ENCODE peak calls at places on chromosomes 3 and 15, in seven cellular contexts. Y is K562, N is fibroblast of lung, E is SK-N-MC, C is mammary epithelial cell, Z is PC-9, I is GM23248. Q is an unnamed sample.

GRCh38 chr3:156608601-156609000 is 53.7 kb upstream of the SSR3 start:
- DNase-seq in C (no peak), N (no peak), E (no peak), I (no peak), Y (no peak), Z (no peak), Q (peak; percentile 59)

GRCh38 chr3:184808021-184808420 is 3.9 kb upstream of the VPS8 start:
- DNase-seq in I (no peak), N (no peak), E (no peak), C (no peak), Y (no peak), Z (no peak), Q (peak; percentile 33)

GRCh38 chr3:87755852-87756251 is 303.0 kb downstream of the CGGBP1 start:
- DNase-seq in Z (no peak), I (no peak), E (no peak), Y (no peak), C (no peak), N (no peak), Q (no peak)

GRCh38 chr3:31861839-31862238 is 119.2 kb downstream of the OSBPL10 start:
- DNase-seq in Y (no peak), E (no peak), Z (no peak), N (no peak), I (no peak), C (no peak), Q (no peak)

GRCh38 chr3:152267831-152268500 is 763 bp upstream of the MBNL1 start:
- DNase-seq in I (peak; percentile 57), C (no peak), E (no peak), Z (no peak), Y (no peak), N (peak; percentile 31), Q (no peak)

GRCh38 chr15:55360256-55360655 is 41.2 kb downstream of the PIGB start:
- DNase-seq in Y (no peak), E (no peak), I (no peak), Z (no peak), N (no peak), C (no peak), Q (no peak)

GRCh38 chr3:61650276-61650675 is 88.9 kb downstream of the PTPRG start:
- DNase-seq in Z (no peak), C (peak; percentile 70), N (peak; percentile 93), E (no peak), I (peak; percentile 92), Y (no peak), Q (no peak)

GRCh38 chr3:173411288-173412064 is 13.9 kb downstream of the NLGN1 start:
- DNase-seq in N (peak; percentile 49), E (peak; percentile 72), Z (peak; percentile 35), I (peak; percentile 81), Y (no peak), C (peak; percentile 1), Q (peak; percentile 52)

GRCh38 chr3:53721187-53721946 is 124.9 kb downstream of the CHDH start:
- DNase-seq in E (no peak), I (peak; percentile 53), C (peak; percentile 20), Y (no peak), N (peak; percentile 49), Z (no peak), Q (no peak)

GRCh38 chr3:192128922-192129321 is 598.4 kb downstream of the FGF12 start:
- DNase-seq in Z (no peak), N (no peak), I (no peak), C (no peak), E (no peak), Y (no peak), Q (peak; percentile 2)

GRCh38 chr3:33582234-33582633 is 135.8 kb downstream of the CLASP2 start:
- DNase-seq in I (no peak), C (no peak), Y (no peak), N (no peak), Z (peak; percentile 3), E (no peak), Q (no peak)

GRCh38 chr3:85193565-85193964 is 234.8 kb downstream of the CADM2 start:
- DNase-seq in N (no peak), C (no peak), Z (no peak), I (no peak), Y (no peak), E (no peak), Q (no peak)

GRCh38 chr15:70171224-70171886 is 73.6 kb upstream of the TLE3 start:
- DNase-seq in I (no peak), Y (peak; percentile 51), E (no peak), C (no peak), N (no peak), Z (no peak), Q (no peak)

GRCh38 chr3:170977911-170978310 is 48.6 kb downstream of the SLC2A2 start:
- DNase-seq in Y (no peak), C (peak; percentile 6), E (peak; percentile 16), I (peak; percentile 73), N (peak; percentile 22), Z (no peak), Q (peak; percentile 57)

GRCh38 chr3:57142335-57142734 is 22.8 kb downstream of the IL17RD start:
- DNase-seq in E (no peak), N (no peak), Z (no peak), I (no peak), C (no peak), Y (no peak), Q (no peak)

GRCh38 chr3:102532901-102533300 is 98.1 kb downstream of the ZPLD1 start:
- DNase-seq in N (peak; percentile 20), E (no peak), I (peak; percentile 7), Z (no peak), C (no peak), Y (no peak), Q (no peak)

GRCh38 chr15:91685436-91685835 is 168.1 kb upstream of the SLCO3A1 start:
- DNase-seq in Y (no peak), I (no peak), Z (no peak), E (no peak), C (no peak), N (no peak), Q (no peak)

GRCh38 chr3:19598870-19599269 is 335.1 kb downstream of the EFHB start:
- DNase-seq in C (no peak), Y (no peak), I (no peak), N (no peak), E (no peak), Z (no peak), Q (no peak)

GRCh38 chr15:92803852-92804609 is 96.1 kb upstream of the CHD2 start:
- DNase-seq in Y (peak; percentile 73), C (peak; percentile 100), N (peak; percentile 100), Z (peak; percentile 92), I (peak; percentile 99), E (no peak), Q (peak; percentile 78)

GRCh38 chr3:40782086-40782721 is 257.4 kb downstream of the ZNF621 start:
- DNase-seq in E (no peak), I (peak; percentile 15), C (no peak), Y (no peak), N (no peak), Z (no peak), Q (peak; percentile 9)

GRCh38 chr3:116199063-116199462 is 246.2 kb downstream of the LSAMP start:
- DNase-seq in I (no peak), C (no peak), E (no peak), Y (no peak), N (no peak), Z (no peak), Q (no peak)

GRCh38 chr15:69610858-69611257 is 158.2 kb downstream of the RPLP1 start:
- DNase-seq in I (no peak), E (no peak), N (no peak), C (no peak), Z (no peak), Y (no peak), Q (no peak)

GRCh38 chr3:141994856-141995255 is 118.4 kb downstream of the ATP1B3 start:
- DNase-seq in C (no peak), Y (no peak), Z (no peak), N (no peak), I (no peak), E (no peak), Q (no peak)

GRCh38 chr15:39247574-39247973 is 333.3 kb upstream of the THBS1 start:
- DNase-seq in N (peak; percentile 68), C (no peak), I (peak; percentile 84), E (no peak), Y (no peak), Z (no peak), Q (no peak)

DNA sequence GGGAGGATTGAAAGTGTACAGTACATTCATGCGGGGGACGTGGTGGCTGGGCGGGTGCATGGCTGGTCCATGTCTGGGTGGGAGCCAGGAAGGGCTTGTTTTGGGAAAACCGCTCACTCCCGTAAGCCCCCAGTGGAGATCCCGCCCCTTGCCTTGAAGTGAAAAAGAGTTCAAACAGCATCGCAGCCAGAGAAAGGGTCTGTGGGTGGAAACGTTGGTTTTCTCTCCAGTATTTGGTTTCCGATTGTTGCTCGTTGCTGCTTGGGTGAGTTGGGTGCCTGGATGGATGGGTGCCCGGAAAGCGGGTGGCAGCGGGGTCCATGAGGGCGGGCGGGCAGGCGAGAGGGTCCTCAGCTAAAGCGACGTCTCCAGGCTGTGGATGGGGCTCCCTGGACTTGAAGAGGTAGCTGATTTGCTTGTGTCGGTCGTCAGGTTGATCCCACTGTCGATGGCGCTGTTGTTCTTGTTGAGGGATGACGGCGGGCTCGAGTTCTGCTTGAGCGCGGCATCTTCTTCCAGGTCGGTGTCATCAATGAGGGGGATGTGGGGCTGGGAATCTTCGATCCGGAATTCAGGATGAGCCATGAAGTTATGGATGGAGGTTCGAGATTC is 7.7 kb upstream of the SEC13 start:
- DNase-seq in E (no peak), C (no peak), I (no peak), Z (no peak), N (no peak), Y (no peak), Q (no peak)
- TF ChIP-seq EZH2 in E (no peak), C (no peak), I (no peak), Z (peak; percentile 74), N (no peak), Y (peak; percentile 45), Q (no peak)

GRCh38 chr3:149373235-149374125 is 4.0 kb downstream of the TM4SF1 start:
- DNase-seq in C (peak; percentile 82), Y (no peak), I (peak; percentile 92), Z (no peak), E (no peak), N (peak; percentile 73), Q (no peak)
- H3K36me3 ChIP-seq in C (peaks cover 28% of the 10 kb centered on the region), Y (no peaks in the 10 kb centered on the region), I (no peaks in the 10 kb centered on the region), Z (peaks cover 74% of the 10 kb centered on the region), E (no peaks in the 10 kb centered on the region), N (peaks cover 14% of the 10 kb centered on the region), Q (no peaks in the 10 kb centered on the region)

GRCh38 chr15:59657635-59658125 is 365 bp upstream of the GTF2A2 start:
- DNase-seq in N (no peak), C (no peak), Y (no peak), I (no peak), E (peak; percentile 34), Z (no peak), Q (no peak)
- H3K4me3 ChIP-seq in N (peak overlapping the region; percentile 85), C (peak overlapping the region; percentile 25), Y (peak overlapping the region; percentile 88), I (peak overlapping the region; percentile 97), E (peak overlapping the region; percentile 92), Z (peak overlapping the region; percentile 96), Q (peak overlapping the region; percentile 71)

DNA sequence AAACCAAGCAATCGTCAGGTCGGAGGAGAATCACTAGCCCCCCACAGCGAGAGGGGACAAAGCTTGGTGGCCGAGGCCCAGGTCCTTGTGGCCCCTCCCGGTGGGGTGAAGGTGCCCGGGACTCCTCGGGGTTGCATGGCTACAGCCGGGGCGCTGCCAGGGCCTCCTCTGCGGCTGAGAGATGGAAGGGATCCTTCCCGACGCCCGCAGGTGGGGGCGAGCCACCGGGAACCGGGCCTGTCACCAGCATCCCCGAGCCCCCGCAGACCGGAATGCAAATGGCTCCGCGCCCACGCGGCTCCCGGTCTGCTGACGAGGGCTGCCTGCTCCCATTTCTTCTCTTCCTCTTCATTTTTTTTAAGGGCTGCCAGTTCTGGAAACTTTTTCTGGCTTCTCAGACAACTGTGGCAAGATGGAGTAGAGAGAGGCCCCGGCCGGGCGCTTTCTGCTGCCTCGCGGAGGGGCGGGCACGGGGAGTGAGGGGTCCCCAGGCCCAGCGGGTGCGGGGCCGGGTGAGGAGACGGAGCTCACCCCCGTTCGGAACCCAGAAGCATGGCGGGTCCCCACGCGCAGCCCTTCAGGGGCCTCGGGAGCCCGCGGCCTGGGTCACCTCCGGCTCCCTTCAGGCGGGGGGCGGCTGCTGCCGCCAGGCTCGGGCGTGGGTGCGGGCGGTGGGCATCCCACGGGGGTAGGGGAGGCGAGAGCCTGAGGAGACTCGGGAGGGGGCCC is 27.5 kb downstream of the MELTF start:
- DNase-seq in N (peak; percentile 20), I (peak; percentile 62), E (no peak), Z (no peak), C (no peak), Y (no peak), Q (peak; percentile 38)
- TF ChIP-seq EZH2 in N (no peak), I (no peak), E (no peak), Z (no peak), C (no peak), Y (no peak), Q (no peak)